ENCODE peak calls at places on chromosomes 1 and 21, in ten cellular contexts. D is RWPE2, U is body of pancreas, K is AG04450, V is HFFc6, Q is sigmoid colon, A is tibial artery, G is fibroblast of mammary gland, I is retinal pigment epithelial cell, E is uterus. C is an unnamed sample.

GRCh38 chr1:51850420-51851297 is 27.9 kb downstream of the NRDC start:
- DNase-seq in E (no peak), Q (no peak), G (no peak), U (peak; percentile 70), V (no peak), D (no peak), A (no peak), I (no peak), K (no peak), C (no peak)

GRCh38 chr1:116164890-116165176 is 53.6 kb downstream of the MAB21L3 start:
- DNase-seq in A (no peak), E (no peak), G (no peak), D (no peak), V (no peak), U (no peak), K (no peak), Q (no peak), I (no peak), C (no peak)

GRCh38 chr21:32382108-32382601 is 10.7 kb downstream of the URB1 start:
- DNase-seq in I (peak; percentile 61), D (no peak), E (no peak), U (no peak), G (peak; percentile 38), A (no peak), Q (no peak), V (peak; percentile 58), K (no peak), C (no peak)

GRCh38 chr1:223712856-223713494 is 636 bp downstream of the CAPN2 start:
- DNase-seq in V (no peak), Q (peak; percentile 74), E (peak; percentile 46), D (no peak), G (no peak), U (no peak), K (no peak), A (peak; percentile 28), I (no peak), C (peak; percentile 24)

GRCh38 chr1:159934136-159935039 is 9.1 kb upstream of the TAGLN2 start:
- DNase-seq in E (no peak), G (no peak), D (no peak), U (no peak), A (no peak), I (no peak), V (no peak), K (no peak), Q (no peak), C (no peak)

GRCh38 chr1:41122851-41123518 is 101.5 kb upstream of the SLFNL1 start:
- DNase-seq in G (peak; percentile 93), V (peak; percentile 90), K (peak; percentile 72), A (no peak), U (peak; percentile 61), E (no peak), D (no peak), Q (no peak), I (peak; percentile 60), C (peak; percentile 24)

GRCh38 chr1:227541796-227542152 is 21.6 kb upstream of the ZNF678 start:
- DNase-seq in A (no peak), G (no peak), E (no peak), V (no peak), U (no peak), I (no peak), D (no peak), Q (peak; percentile 68), K (no peak), C (peak; percentile 23)

GRCh38 chr1:201917362-201918033 is 28.8 kb downstream of the SHISA4 start:
- DNase-seq in Q (peak; percentile 86), V (peak; percentile 86), K (peak; percentile 73), D (no peak), E (peak; percentile 54), A (peak; percentile 68), I (no peak), U (no peak), G (peak; percentile 96), C (no peak)

DNA sequence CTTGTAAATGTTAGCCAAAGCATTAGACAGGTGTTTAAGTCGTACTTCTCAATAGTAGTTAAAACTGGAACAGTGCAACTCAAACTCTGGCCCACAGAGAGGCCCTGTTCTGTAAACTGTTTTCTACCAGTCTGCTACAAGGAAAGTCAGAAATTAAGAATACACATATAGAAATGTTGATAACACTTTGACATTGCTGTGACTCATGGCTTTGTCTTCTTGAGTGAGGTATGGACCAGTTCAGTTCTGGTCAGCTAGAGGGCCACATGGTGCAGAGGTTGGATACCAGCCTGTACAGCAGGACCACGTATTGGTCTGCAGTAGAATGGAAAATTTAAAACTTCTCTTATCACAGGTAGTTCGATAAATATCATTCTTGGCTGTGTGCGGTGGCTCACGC is 22.3 kb downstream of the ZBTB8B start:
- DNase-seq in D (no peak), K (no peak), A (no peak), V (no peak), E (no peak), Q (no peak), U (no peak), G (no peak), I (no peak), C (no peak)
- TF ChIP-seq CTCF in D (no peak), K (no peak), A (no peak), V (no peak), E (no peak), Q (no peak), U (no peak), G (no peak), I (no peak), C (no peak)

GRCh38 chr1:153616144-153616884 is at the start of gene S100A14:
- DNase-seq in K (no peak), V (no peak), U (peak; percentile 76), D (peak; percentile 90), Q (no peak), G (no peak), E (no peak), A (no peak), I (no peak), C (no peak)

GRCh38 chr1:153619171-153619570 is 3.0 kb upstream of the S100A14 start:
- DNase-seq in D (no peak), U (no peak), I (no peak), E (no peak), V (no peak), K (no peak), Q (no peak), G (no peak), A (no peak), C (no peak)

GRCh38 chr1:153615406-153615805 is 719 bp downstream of the S100A14 start:
- DNase-seq in G (no peak), E (no peak), K (no peak), U (no peak), I (no peak), Q (no peak), V (no peak), A (no peak), D (no peak), C (no peak)

GRCh38 chr1:153616885-153617428 is 832 bp upstream of the S100A14 start:
- DNase-seq in D (no peak), G (no peak), I (no peak), K (no peak), E (no peak), U (no peak), V (no peak), Q (peak; percentile 64), A (no peak), C (no peak)

GRCh38 chr1:153617677-153618076 is 1.6 kb upstream of the S100A14 start:
- DNase-seq in Q (peak; percentile 90), V (peak; percentile 71), A (no peak), K (no peak), G (peak; percentile 60), D (peak; percentile 77), U (peak; percentile 79), I (no peak), E (peak; percentile 41), C (peak; percentile 69)
- TF ChIP-seq CTCF in Q (no peak), V (peak; percentile 91), A (no peak), K (peak; percentile 61), G (peak; percentile 51), D (peak; percentile 61), U (peak; percentile 31), I (no peak), E (peak; percentile 39), C (no peak)

GRCh38 chr1:70863256-70863655 is 184.4 kb downstream of the PTGER3 start:
- DNase-seq in U (no peak), D (no peak), Q (no peak), A (no peak), G (peak; percentile 58), I (no peak), V (peak; percentile 13), K (no peak), E (no peak), C (no peak)

GRCh38 chr1:70864302-70864701 is 183.3 kb downstream of the PTGER3 start:
- DNase-seq in U (no peak), Q (no peak), I (no peak), E (no peak), A (no peak), G (peak; percentile 54), V (peak; percentile 71), D (no peak), K (peak; percentile 1), C (no peak)

GRCh38 chr1:70871790-70872189 is 175.8 kb downstream of the PTGER3 start:
- DNase-seq in D (no peak), G (no peak), V (no peak), A (no peak), K (no peak), E (no peak), Q (no peak), I (no peak), U (no peak), C (no peak)

DNA sequence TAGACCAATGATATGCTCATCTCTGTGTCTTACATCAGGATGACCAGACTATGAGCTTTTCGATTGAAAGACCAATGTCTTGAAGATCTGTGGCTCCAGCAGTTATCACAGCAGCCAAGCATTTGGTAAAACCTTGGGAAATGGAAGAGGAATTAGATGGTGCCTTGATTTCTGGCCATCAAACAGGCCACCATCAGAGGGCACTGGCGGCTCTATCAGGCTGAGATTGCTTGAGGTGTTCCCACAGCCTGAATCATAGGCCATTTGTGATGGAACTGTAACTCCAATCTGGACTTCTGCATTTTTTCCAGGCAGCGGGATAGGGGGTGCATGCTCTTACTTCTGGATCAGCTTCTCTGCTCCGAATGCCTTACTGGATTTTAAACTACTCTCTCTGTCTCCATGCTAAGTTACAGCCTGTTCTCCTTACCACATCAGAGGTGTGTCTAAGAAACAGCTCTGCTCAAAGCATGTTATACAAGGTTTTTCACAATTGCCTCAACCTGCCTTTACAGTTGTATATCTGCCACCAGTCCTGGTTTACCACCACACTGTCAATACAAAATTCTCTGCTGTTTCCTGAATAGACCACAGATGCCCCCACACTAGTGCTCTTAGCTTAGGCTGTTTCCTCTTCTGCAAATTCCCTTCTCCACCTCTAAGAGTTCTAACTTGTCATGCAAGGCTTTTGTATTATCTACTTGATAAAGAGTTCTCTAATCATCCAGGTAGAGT is 180.9 kb downstream of the PTGER3 start:
- DNase-seq in D (no peak), U (peak; percentile 47), G (no peak), V (no peak), I (no peak), A (no peak), Q (no peak), E (no peak), K (no peak), C (no peak)
- TF ChIP-seq CTCF in D (no peak), U (no peak), G (no peak), V (no peak), I (no peak), A (no peak), Q (no peak), E (no peak), K (no peak), C (no peak)

GRCh38 chr1:38131024-38131585 is 84.5 kb upstream of the POU3F1 start:
- DNase-seq in Q (peak; percentile 24), D (no peak), G (peak; percentile 15), E (no peak), A (no peak), U (no peak), K (no peak), I (no peak), V (no peak), C (no peak)

GRCh38 chr1:38128511-38128910 is 81.9 kb upstream of the POU3F1 start:
- DNase-seq in U (no peak), E (no peak), D (no peak), G (no peak), K (no peak), Q (peak; percentile 19), I (no peak), A (no peak), V (no peak), C (no peak)

GRCh38 chr1:38129971-38130370 is 83.4 kb upstream of the POU3F1 start:
- DNase-seq in Q (no peak), D (no peak), A (no peak), E (no peak), K (no peak), G (no peak), I (no peak), U (no peak), V (peak; percentile 6), C (no peak)

GRCh38 chr1:38128926-38129453 is 82.4 kb upstream of the POU3F1 start:
- DNase-seq in D (no peak), Q (peak; percentile 29), E (no peak), A (no peak), U (no peak), I (no peak), G (no peak), V (no peak), K (no peak), C (no peak)

DNA sequence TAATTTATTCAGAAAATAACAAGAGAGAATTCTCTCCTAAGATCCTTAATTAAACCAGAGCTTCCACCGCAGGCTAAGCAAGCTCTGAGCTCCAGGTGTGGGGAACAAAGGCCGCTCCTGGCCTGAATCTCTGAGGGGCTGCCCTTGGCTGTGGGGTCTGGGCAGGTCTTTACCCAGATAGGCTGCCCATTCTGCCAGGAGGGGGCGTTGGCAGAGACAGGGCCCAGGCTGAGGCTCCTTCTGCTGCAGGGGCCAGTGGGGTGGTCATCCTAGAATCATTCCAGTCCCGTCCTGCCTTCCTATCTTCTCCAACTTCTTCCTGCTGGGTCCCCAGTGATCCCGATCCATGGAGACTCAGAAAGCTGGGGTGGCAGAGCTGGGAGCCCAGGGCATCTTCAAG is 82.9 kb upstream of the POU3F1 start:
- DNase-seq in Q (peak; percentile 22), A (no peak), E (no peak), K (no peak), G (no peak), V (no peak), I (no peak), D (no peak), U (no peak), C (no peak)
- TF ChIP-seq CTCF in Q (no peak), A (no peak), E (no peak), K (no peak), G (no peak), V (peak; percentile 45), I (peak; percentile 33), D (no peak), U (no peak), C (no peak)

C was measured in endothelial cell.